ENCODE peak calls at places on chromosomes 5 and 9, in six cellular contexts. N is ascending aorta, E is left ventricle myocardium inferior, Q is endodermal cell, T is brain microvascular endothelial cell, I is A549. P is an unnamed sample.

GRCh38 chr5:38543886-38544285 is 12.6 kb downstream of the LIFR start:
- DNase-seq in N (no peak), E (no peak), Q (no peak), T (no peak), I (no peak), P (no peak)

GRCh38 chr5:10479226-10479721 is 37.6 kb downstream of the ROPN1L start:
- DNase-seq in N (no peak), E (no peak), Q (peak), T (peak), I (peak), P (no peak)

GRCh38 chr9:12439267-12439666 is 253.9 kb upstream of the TYRP1 start:
- DNase-seq in N (no peak), E (no peak), Q (no peak), T (no peak), I (no peak), P (no peak)

GRCh38 chr9:124794902-124795491 is 18.1 kb downstream of the OLFML2A start:
- DNase-seq in N (no peak), E (no peak), Q (no peak), T (no peak), I (peak), P (no peak)

GRCh38 chr5:96675882-96676281 is 13.7 kb downstream of the CAST start:
- DNase-seq in N (no peak), E (no peak), Q (no peak), T (no peak), I (no peak), P (no peak)

GRCh38 chr5:87541033-87541432 is 128.3 kb upstream of the CCNH start:
- DNase-seq in N (no peak), E (peak), Q (peak), T (peak), I (peak), P (no peak)

GRCh38 chr9:36149197-36149596 is 12.7 kb downstream of the GLIPR2 start:
- DNase-seq in N (no peak), E (no peak), Q (no peak), T (peak), I (no peak), P (peak)

GRCh38 chr9:136178061-136178772 is 26.7 kb downstream of the LHX3 start:
- DNase-seq in N (no peak), E (no peak), Q (no peak), T (no peak), I (no peak), P (no peak)

GRCh38 chr5:39100851-39101396 is 26.7 kb upstream of the RICTOR start:
- DNase-seq in N (no peak), E (no peak), Q (no peak), T (peak), I (peak), P (no peak)

GRCh38 chr9:81716409-81716808 is 27.1 kb upstream of the TLE1 start:
- DNase-seq in N (no peak), E (no peak), Q (no peak), T (peak), I (no peak), P (no peak)

GRCh38 chr5:168932400-168932799 is 353.2 kb upstream of the PANK3 start:
- DNase-seq in N (no peak), E (no peak), Q (no peak), T (no peak), I (no peak), P (no peak)

GRCh38 chr9:90698874-90699440 is 56.3 kb upstream of the DIRAS2 start:
- DNase-seq in N (no peak), E (no peak), Q (no peak), T (no peak), I (no peak), P (no peak)

GRCh38 chr9:8632493-8632892 is 832.9 kb upstream of the DMAC1 start:
- DNase-seq in N (no peak), E (no peak), Q (no peak), T (no peak), I (no peak), P (no peak)

GRCh38 chr5:7983433-7983832 is 114.5 kb downstream of the MTRR start:
- DNase-seq in N (no peak), E (no peak), Q (no peak), T (no peak), I (no peak), P (no peak)

GRCh38 chr5:14190194-14191164 is 47.3 kb downstream of the TRIO start:
- DNase-seq in N (peak), E (no peak), Q (no peak), T (peak), I (peak), P (peak)
- H3K27ac ChIP-seq in N (peak), E (peak), Q (peak), T (peak), I (peak), P (peak)

DNA sequence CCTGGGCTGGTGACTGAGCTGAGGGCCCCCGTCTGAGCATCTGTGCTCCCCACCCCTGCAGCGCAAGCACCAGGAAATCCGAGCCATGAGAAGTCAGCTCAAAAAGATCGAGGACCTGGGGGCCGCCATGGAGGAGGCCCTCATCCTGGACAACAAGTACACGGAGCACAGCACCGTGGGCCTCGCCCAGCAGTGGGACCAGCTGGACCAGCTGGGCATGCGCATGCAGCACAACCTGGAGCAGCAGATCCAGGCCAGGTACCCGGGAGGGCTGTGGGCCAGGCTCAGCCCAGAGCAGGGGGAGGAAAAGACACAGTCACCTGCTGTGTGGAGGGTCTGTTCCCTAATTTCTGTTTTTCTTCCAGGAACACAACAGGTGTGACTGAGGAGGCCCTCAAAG is 24.6 kb downstream of the DYNC2I2 start:
- DNase-seq in N (no peak), E (no peak), Q (no peak), T (no peak), I (no peak), P (no peak)
- H3K27ac ChIP-seq in N (no peak), E (no peak), Q (no peak), T (no peak), I (no peak), P (no peak)

GRCh38 chr5:372911-373709 is 51.6 kb downstream of the AHRR start:
- DNase-seq in N (peak), E (no peak), Q (peak), T (no peak), I (no peak), P (no peak)
- H3K27ac ChIP-seq in N (no peak), E (no peak), Q (no peak), T (peak), I (peak), P (no peak)

DNA sequence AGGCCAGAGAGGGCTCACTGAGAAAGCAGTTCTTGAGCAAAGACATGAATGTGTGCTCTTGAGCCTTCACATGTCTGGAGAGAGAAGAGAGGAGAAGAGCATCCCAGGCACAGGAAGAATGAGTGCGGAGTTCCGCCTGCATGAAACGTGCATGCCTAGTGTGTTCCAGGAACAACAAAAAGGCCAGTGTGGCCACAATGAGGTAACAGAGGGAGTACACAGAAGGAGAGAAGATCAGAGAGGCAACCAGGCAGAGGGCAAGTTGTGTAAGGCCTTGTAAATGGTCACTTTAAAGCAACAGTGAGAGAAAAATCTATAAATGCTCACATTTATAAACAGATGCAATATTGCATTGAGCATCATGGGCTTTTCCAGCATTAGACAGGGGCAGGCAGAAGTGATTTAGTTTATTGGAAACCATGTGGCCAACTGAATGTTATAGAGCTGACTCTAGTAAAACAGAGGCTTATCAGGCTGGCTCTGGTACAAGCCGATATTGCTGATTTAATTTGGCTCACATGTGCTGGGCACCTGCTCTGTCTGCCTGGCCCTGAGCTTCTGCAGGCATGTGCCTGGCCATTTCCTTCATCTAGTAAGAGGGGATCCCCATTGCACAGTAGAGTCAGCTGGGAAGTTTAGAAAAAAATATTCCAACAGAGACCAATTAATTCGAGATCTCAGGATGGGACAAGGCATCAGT is 185.3 kb downstream of the SAXO1 start:
- DNase-seq in N (no peak), E (no peak), Q (no peak), T (no peak), I (no peak), P (no peak)
- H3K27ac ChIP-seq in N (no peak), E (no peak), Q (no peak), T (no peak), I (no peak), P (no peak)